ENCODE peak calls at places on chromosome 19, in nine cellular contexts. A is OCI-LY7, Z is brain microvascular endothelial cell, E is IMR-90, G is A549, U is epithelial cell of prostate, T is stomach, N is aorta, Y is tibial nerve. V is an unnamed sample.

GRCh38 chr19:35882074-35882832 is 13.9 kb downstream of the APLP1 start:
- DNase-seq in A (peak; percentile 76), Z (peak; percentile 76), E (peak; percentile 81), G (peak; percentile 91), U (peak; percentile 27), T (no peak), N (no peak), Y (no peak), V (peak; percentile 30)

GRCh38 chr19:18697680-18698079 is 14.2 kb downstream of the CRTC1 start:
- DNase-seq in A (peak; percentile 7), Z (no peak), E (no peak), G (no peak), U (no peak), T (peak; percentile 82), N (no peak), Y (no peak), V (no peak)

GRCh38 chr19:57850553-57851017 is 926 bp downstream of the ZNF587 start:
- DNase-seq in A (peak; percentile 20), Z (peak; percentile 23), E (peak; percentile 31), G (peak; percentile 15), U (peak; percentile 41), T (peak; percentile 56), N (no peak), Y (no peak), V (no peak)

GRCh38 chr19:37334179-37335071 is 36.5 kb upstream of the ZNF527 start:
- DNase-seq in A (no peak), Z (peak; percentile 90), E (peak; percentile 86), G (no peak), U (no peak), T (peak; percentile 94), N (peak; percentile 95), Y (peak; percentile 76), V (peak; percentile 77)

GRCh38 chr19:16561382-16561781 is 10.8 kb downstream of the SLC35E1 start:
- DNase-seq in A (no peak), Z (no peak), E (no peak), G (no peak), U (no peak), T (no peak), N (no peak), Y (no peak), V (no peak)

GRCh38 chr19:46390866-46391265 is 22.5 kb downstream of the CCDC8 start:
- DNase-seq in A (no peak), Z (no peak), E (no peak), G (no peak), U (no peak), T (no peak), N (peak; percentile 64), Y (no peak), V (no peak)

GRCh38 chr19:7917292-7918061 is 2.7 kb upstream of the SNAPC2 start:
- DNase-seq in A (peak; percentile 44), Z (peak; percentile 29), E (peak; percentile 45), G (peak; percentile 65), U (no peak), T (peak; percentile 58), N (peak; percentile 66), Y (no peak), V (peak; percentile 41)

GRCh38 chr19:15374796-15375440 is 4.7 kb downstream of the AKAP8 start:
- DNase-seq in A (no peak), Z (no peak), E (no peak), G (no peak), U (no peak), T (no peak), N (peak; percentile 77), Y (no peak), V (no peak)

DNA sequence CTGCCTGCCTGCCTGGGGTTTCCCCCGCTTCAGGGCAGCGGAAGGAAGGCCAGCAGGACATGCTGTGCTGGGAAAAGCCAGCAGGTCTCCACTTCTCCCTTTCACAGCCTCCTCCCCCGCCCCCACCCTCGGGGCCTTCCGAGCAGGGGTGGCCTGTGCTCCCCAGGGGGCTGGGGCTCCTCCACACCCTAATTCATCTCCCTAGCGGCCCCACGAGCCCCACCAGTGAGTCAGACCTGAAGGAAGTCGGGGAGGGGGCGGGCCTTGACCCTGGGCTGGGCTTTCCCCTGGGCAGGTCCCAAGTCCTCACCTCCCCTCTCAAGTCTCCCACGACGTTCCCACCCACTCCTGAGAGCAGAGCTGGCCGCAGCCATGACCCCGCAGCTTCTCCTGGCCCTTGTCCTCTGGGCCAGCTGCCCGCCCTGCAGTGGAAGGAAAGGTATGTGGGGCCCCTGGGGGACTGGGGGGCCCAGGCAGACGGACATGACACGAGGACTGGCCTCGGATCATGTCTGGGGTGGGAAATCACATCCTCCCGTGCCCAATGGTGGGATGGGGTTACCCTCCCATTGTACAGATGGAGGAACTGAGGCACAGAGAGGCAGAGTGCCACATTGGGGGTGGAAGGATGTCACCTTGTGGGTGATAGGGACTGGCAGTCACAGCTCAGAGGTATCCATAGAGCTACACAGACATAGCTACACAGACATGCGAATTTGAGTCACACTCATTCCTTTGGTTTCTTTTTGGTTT is at the start of gene EBI3:
- DNase-seq in A (no peak), Z (peak; percentile 70), E (peak; percentile 65), G (no peak), U (no peak), T (no peak), N (peak; percentile 58), Y (no peak), V (no peak)
- H3K27ac ChIP-seq in A (no peak within 1 kb of the TSS), Z (peak within 1 kb of the TSS; percentile 10), E (no peak within 1 kb of the TSS), G (peak within 1 kb of the TSS; percentile 52), U (no peak within 1 kb of the TSS), T (no peak within 1 kb of the TSS), N (no peak within 1 kb of the TSS), Y (no peak within 1 kb of the TSS), V (no peak within 1 kb of the TSS)

DNA sequence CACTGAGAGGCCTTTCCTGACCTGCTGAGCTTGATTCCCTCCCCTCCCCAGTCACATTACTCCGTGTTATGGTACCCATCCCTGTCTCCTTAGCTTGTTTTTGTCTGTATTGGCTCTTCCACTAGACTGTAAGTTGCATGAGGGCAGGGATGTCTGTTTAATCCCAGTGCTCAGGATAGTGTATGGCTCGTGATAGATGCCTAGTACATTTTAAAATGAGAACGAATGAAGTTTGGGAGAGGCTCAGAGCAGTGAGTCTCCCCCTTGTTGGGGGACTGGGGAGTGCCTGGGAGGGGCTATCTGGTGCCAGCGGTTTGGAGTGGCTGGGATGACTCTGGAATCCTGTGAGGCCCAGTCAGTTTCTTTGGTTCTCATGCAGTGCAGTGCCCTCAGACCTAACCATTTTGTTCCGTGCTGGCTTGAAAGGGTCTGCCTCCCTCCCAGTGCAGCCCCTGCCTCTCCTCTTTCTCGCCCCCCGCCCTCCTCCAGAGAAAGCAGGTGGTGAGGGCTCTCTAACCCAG is 35.5 kb downstream of the ACTN4 start:
- DNase-seq in A (no peak), Z (no peak), E (no peak), G (no peak), U (no peak), T (no peak), N (no peak), Y (no peak), V (no peak)
- H3K27ac ChIP-seq in A (no peak overlapping the region), Z (peak overlapping the region; percentile 90), E (peak overlapping the region; percentile 85), G (peak overlapping the region; percentile 94), U (peak overlapping the region; percentile 100), T (peak overlapping the region; percentile 92), N (peak overlapping the region; percentile 99), Y (peak overlapping the region; percentile 95), V (no peak overlapping the region)

GRCh38 chr19:39169143-39169810 is 27.5 kb upstream of the NCCRP1 start:
- DNase-seq in A (no peak), Z (no peak), E (no peak), G (no peak), U (no peak), T (no peak), N (no peak), Y (no peak), V (no peak)

GRCh38 chr19:39168258-39169142 is 28.3 kb upstream of the NCCRP1 start:
- DNase-seq in A (no peak), Z (no peak), E (no peak), G (no peak), U (no peak), T (no peak), N (no peak), Y (no peak), V (no peak)

GRCh38 chr19:39171479-39172465 is 25.0 kb upstream of the NCCRP1 start:
- DNase-seq in A (no peak), Z (no peak), E (no peak), G (no peak), U (no peak), T (no peak), N (no peak), Y (no peak), V (no peak)

GRCh38 chr19:39172700-39173501 is 23.9 kb upstream of the NCCRP1 start:
- DNase-seq in A (no peak), Z (no peak), E (no peak), G (no peak), U (no peak), T (no peak), N (no peak), Y (no peak), V (no peak)

DNA sequence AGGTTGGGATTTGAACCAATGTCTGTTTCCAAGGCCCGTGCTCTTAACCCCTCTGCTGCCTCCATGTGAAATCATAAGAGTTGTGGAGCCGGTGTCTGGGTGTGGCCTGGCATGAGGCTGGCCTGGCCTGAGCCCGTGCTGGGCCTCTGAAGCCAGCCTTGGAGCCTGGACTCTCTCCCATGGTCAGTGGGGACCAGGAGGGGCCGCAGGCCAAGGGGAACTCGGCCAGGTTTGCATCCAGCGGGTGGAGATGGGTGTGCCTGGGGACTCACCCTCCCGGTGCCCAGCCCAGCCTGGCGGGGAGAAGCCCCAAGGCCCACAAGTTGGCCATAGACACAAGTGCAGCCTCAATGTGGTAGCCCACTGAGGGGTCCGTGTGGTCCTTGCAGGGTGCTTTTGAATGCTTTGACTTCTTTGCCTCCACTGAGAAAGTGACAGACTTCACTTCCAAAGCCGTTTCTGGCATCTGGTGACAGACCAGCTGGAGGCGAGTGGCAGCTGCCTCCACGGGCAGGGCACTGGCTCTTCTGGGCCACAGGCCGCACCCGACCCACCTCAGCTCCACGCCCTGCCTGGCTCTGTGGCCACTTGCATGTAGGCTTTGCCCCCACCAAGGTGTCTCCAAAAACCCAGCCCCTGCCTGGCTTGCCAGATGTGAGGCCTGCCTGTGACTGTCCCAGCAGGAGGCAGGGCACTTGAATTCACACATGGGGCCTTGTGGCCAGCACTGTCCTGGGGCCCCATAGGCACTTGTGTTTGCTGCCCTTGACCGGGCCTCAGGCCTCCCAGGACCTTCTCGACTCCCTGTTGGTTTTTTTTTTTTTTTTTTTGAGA is 26.1 kb upstream of the NCCRP1 start:
- DNase-seq in A (no peak), Z (no peak), E (no peak), G (no peak), U (no peak), T (no peak), N (no peak), Y (no peak), V (no peak)
- H3K27ac ChIP-seq in A (no peak overlapping the region), Z (no peak overlapping the region), E (no peak overlapping the region), G (no peak overlapping the region), U (no peak overlapping the region), T (no peak overlapping the region), N (no peak overlapping the region), Y (no peak overlapping the region), V (no peak overlapping the region)

GRCh38 chr19:4539697-4540581 is at the start of gene LRG1:
- DNase-seq in A (peak; percentile 50), Z (no peak), E (no peak), G (no peak), U (no peak), T (peak; percentile 90), N (peak; percentile 75), Y (no peak), V (no peak)

GRCh38 chr19:4537953-4538600 is 1.8 kb downstream of the LRG1 start:
- DNase-seq in A (no peak), Z (no peak), E (no peak), G (no peak), U (no peak), T (no peak), N (no peak), Y (no peak), V (no peak)

GRCh38 chr19:4538601-4538954 is 1.3 kb downstream of the LRG1 start:
- DNase-seq in A (no peak), Z (no peak), E (no peak), G (no peak), U (no peak), T (no peak), N (no peak), Y (no peak), V (no peak)

GRCh38 chr19:4541114-4541805 is 1.4 kb upstream of the LRG1 start:
- DNase-seq in A (no peak), Z (no peak), E (no peak), G (no peak), U (no peak), T (no peak), N (no peak), Y (no peak), V (no peak)

GRCh38 chr19:4539169-4539696 is 603 bp downstream of the LRG1 start:
- DNase-seq in A (no peak), Z (no peak), E (no peak), G (no peak), U (no peak), T (no peak), N (no peak), Y (no peak), V (no peak)
- H3K27ac ChIP-seq in A (no peak overlapping the region), Z (no peak overlapping the region), E (no peak overlapping the region), G (no peak overlapping the region), U (no peak overlapping the region), T (peak overlapping the region; percentile 90), N (no peak overlapping the region), Y (no peak overlapping the region), V (no peak overlapping the region)

V was measured in CD4-positive, alpha-beta T cell.